ENCODE peak calls at places on chromosomes 16 and 17, in five cellular contexts. M is IMR-90, H is H1, J is neuronal stem cell, B is H9. D is an unnamed sample.

GRCh38 chr17:18980682-18981384 is 23.7 kb downstream of the FAM83G start:
- DNase-seq in H (no peak), B (no peak), J (no peak), M (peak), D (no peak)

GRCh38 chr17:81314410-81315169 is 19.5 kb upstream of the SLC38A10 start:
- DNase-seq in J (no peak), M (no peak), H (no peak), B (no peak), D (no peak)

GRCh38 chr16:72247821-72248253 is 75.9 kb upstream of the PMFBP1 start:
- DNase-seq in M (peak), H (no peak), J (no peak), B (no peak), D (peak)

GRCh38 chr17:28346746-28347246 is 10.5 kb downstream of the POLDIP2 start:
- DNase-seq in H (no peak), B (peak), M (no peak), J (no peak), D (peak)

GRCh38 chr16:50371936-50372595 is 3.3 kb upstream of the BRD7 start:
- DNase-seq in H (no peak), M (no peak), J (no peak), B (no peak), D (no peak)

GRCh38 chr16:19783847-19784736 is 66.0 kb downstream of the IQCK start:
- DNase-seq in M (no peak), H (no peak), J (no peak), B (no peak), D (no peak)

GRCh38 chr17:76427457-76428231 is 25.3 kb downstream of the UBE2O start:
- DNase-seq in J (no peak), H (no peak), M (peak), B (no peak), D (peak)

GRCh38 chr17:6714315-6714874 is 1.2 kb upstream of the SLC13A5 start:
- DNase-seq in H (no peak), M (no peak), J (no peak), B (no peak), D (no peak)

GRCh38 chr16:23145608-23146007 is 3.6 kb downstream of the USP31 start:
- DNase-seq in H (no peak), B (no peak), M (peak), J (no peak), D (peak)

GRCh38 chr17:28221751-28222414 is 97.1 kb upstream of the TMEM97 start:
- DNase-seq in H (no peak), J (no peak), B (no peak), M (peak), D (no peak)

GRCh38 chr16:85923153-85924021 is 24.4 kb downstream of the IRF8 start:
- DNase-seq in J (no peak), M (peak), H (no peak), B (no peak), D (peak)

GRCh38 chr17:76547183-76547641 is 7.4 kb downstream of the PRCD start:
- DNase-seq in J (peak), H (no peak), M (peak), B (peak), D (peak)

GRCh38 chr17:56806949-56807348 is 26.8 kb downstream of the C17orf67 start:
- DNase-seq in B (no peak), J (no peak), M (no peak), H (no peak), D (no peak)

GRCh38 chr16:3243882-3244281 is 8.9 kb upstream of the ZNF200 start:
- DNase-seq in J (no peak), H (no peak), M (no peak), B (no peak), D (no peak)

GRCh38 chr17:27315796-27316465 is 22.0 kb downstream of the WSB1 start:
- DNase-seq in B (no peak), J (no peak), H (no peak), M (no peak), D (no peak)

GRCh38 chr17:42078396-42079042 is 19.8 kb downstream of the ZNF385C start:
- DNase-seq in H (no peak), M (no peak), B (no peak), J (no peak), D (peak)

GRCh38 chr17:10631048-10631700 is 25.9 kb downstream of the MYH3 start:
- DNase-seq in J (no peak), H (peak), B (peak), M (peak), D (peak)

GRCh38 chr17:39755550-39756375 is 18.0 kb downstream of the GRB7 start:
- DNase-seq in B (peak), J (no peak), H (no peak), M (peak), D (peak)

GRCh38 chr16:72832640-72833039 is 215.3 kb downstream of the ZFHX3 start:
- DNase-seq in J (peak), H (peak), M (peak), B (peak), D (peak)

GRCh38 chr16:1918312-1918889 is at the start of gene HS3ST6:
- DNase-seq in M (no peak), B (no peak), J (no peak), H (no peak), D (no peak)

GRCh38 chr16:87172632-87173031 is 144.6 kb downstream of the C16orf95 start:
- DNase-seq in B (no peak), J (no peak), M (no peak), H (no peak), D (no peak)

GRCh38 chr17:82547981-82548380 is 28.4 kb downstream of the FOXK2 start:
- DNase-seq in B (no peak), J (no peak), M (no peak), H (no peak), D (no peak)

GRCh38 chr16:55329791-55330190 is 5.8 kb downstream of the IRX6 start:
- DNase-seq in H (no peak), J (no peak), M (no peak), B (no peak), D (no peak)

GRCh38 chr17:40564883-40565744 is at the start of gene CCR7:
- DNase-seq in B (peak), J (no peak), H (no peak), M (no peak), D (no peak)

GRCh38 chr16:22373662-22374310 is 633 bp downstream of the CDR2 start:
- DNase-seq in B (peak), M (no peak), H (no peak), J (peak), D (peak)

GRCh38 chr17:46811978-46812583 is 6.4 kb downstream of the WNT3 start:
- DNase-seq in M (peak), B (no peak), H (no peak), J (no peak), D (peak)

DNA sequence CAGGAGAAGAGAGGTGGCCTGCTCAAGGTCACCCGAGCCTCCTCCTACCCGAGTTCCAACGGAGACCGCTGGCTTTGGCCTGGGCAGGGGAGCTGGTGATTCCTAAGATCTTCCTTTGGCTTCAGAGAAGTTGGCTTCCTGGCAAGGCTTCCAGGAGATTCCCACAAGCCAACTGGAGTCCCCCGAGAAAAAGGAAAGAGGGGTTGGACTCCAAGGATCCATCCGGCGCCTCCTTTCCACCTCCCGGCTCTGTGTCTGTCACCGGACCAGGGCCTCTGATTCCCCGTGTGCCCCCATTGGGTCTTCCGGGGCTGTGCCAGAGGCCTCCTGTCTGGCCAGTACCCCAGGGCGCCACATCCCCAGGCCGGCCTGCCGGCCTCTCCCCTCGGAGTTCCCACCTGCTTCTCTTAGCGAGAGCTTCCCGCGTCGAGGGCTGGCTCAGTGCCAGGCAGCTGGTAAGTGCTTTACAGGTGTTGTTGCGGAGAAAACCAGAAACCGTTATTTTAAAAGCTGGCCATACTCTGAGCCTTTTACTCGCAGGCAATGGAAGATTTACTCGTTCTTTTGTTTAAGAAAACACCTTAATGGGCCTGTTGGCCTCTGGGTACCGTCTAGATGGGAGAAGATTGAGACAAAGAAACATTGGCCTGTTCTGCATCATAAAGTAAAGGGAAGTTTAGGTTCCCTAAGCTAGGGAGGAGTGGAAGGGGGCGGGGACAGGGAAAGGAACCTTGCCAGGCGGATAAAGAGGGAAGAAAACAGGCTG is 258.4 kb upstream of the SDK2 start:
- DNase-seq in B (peak), M (no peak), H (peak), J (no peak), D (no peak)
- H2AFZ ChIP-seq in B (no peak), M (no peak), H (peak), J (peak), D (no peak)

GRCh38 chr17:68777243-68777855 is 176.2 kb upstream of the FAM20A start:
- DNase-seq in H (peak), M (peak), J (peak), B (peak), D (peak)
- H2BK15ac ChIP-seq in H (no peak), M (no peak), J (no peak), B (no peak), D (no peak)

DNA sequence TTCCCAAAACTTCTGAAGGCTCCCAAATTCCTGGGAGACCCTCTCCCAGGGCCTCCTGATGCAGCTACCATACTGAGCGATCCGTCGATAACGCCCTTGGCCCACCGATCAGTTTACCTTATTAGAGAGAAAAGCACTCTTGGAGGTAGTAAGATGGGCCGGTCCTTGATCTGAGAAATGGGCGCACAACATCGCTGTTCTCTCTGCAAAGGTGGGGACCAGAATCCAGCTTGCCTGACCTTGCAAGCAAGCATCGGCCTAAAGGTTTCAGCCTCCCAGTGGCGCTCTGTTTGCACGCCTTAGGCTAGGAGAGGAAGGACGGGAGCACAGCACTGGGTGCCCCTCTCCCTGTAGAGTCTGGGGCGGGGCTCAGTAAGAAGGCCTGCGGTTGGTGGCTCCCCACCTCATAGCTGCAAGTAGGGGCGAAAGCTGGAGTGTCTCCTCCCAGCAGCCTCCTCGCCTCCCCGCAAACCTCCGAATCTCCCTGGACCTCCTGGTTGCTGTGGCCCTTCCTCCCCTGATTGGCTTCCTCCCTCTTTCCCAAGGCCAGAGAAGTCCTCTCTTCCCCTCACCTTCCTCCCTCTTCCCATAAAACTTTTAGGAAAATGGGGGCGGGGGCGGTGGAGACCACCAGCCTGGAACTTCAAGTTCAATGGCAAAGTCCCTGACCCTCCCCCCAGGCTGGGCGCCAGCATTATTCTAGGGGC is at the start of gene PRAC1:
- DNase-seq in B (peak), J (no peak), H (peak), M (no peak), D (no peak)
- H3K4me2 ChIP-seq in B (peak), J (no peak), H (peak), M (no peak), D (peak)

DNA sequence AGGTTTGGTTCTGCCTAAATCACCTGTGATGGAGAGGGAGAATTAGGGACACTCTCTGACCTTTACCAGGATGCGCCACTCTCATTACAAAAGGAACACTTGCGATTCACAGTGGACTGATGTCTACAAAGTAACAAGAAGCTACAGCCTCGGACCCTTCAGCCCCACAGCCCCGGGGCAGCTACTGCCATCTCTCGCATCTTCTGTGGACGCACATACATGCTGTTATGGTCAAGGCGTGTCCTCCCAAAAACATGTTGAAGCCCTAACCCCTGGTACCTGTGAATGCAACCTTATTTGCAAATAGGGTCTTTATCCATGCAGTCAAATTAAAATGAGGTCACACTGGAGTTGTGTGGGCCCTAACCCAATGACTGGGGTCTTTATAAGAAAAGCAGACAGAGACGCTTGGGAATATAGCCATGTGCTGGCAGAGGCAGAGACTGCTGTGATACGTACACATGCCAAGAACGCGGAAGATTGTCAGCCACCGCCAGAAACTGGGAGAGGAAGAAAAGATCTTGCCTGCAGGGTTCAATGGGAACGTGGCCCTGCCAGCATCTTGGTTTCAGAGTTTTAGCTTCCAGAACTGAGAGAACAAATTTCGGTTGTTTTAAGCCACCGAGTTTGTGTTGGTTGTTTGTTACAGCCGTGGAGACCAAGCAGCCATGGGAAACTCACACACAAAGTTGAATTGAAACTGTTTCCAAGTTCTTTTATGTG is 23.0 kb downstream of the ATP2C2 start:
- DNase-seq in B (no peak), M (peak), H (no peak), J (no peak), D (no peak)
- H2AFZ ChIP-seq in B (no peak), M (peak), H (no peak), J (peak), D (no peak)

GRCh38 chr17:65092262-65092661 is 35.7 kb upstream of the GNA13 start:
- DNase-seq in J (no peak), M (peak), B (no peak), H (no peak), D (peak)
- H2BK15ac ChIP-seq in J (no peak), M (no peak), B (no peak), H (no peak), D (no peak)

GRCh38 chr16:88582912-88583575 is 12.8 kb downstream of the ZC3H18 start:
- DNase-seq in J (no peak), B (no peak), H (no peak), M (no peak), D (no peak)
- H3K4me2 ChIP-seq in J (no peak), B (no peak), H (no peak), M (no peak), D (no peak)

GRCh38 chr17:30349252-30349651 is 15.4 kb upstream of the TMIGD1 start:
- DNase-seq in M (no peak), J (no peak), H (no peak), B (no peak), D (no peak)

GRCh38 chr17:30347488-30347887 is 13.6 kb upstream of the TMIGD1 start:
- DNase-seq in J (no peak), M (no peak), H (no peak), B (no peak), D (no peak)

GRCh38 chr17:30354731-30355130 is 20.9 kb upstream of the TMIGD1 start:
- DNase-seq in M (no peak), J (no peak), H (no peak), B (no peak), D (no peak)

GRCh38 chr17:30352247-30352814 is 18.5 kb upstream of the TMIGD1 start:
- DNase-seq in B (no peak), M (no peak), J (no peak), H (no peak), D (no peak)

GRCh38 chr17:30351730-30352129 is 17.9 kb upstream of the TMIGD1 start:
- DNase-seq in B (no peak), J (no peak), H (no peak), M (no peak), D (no peak)
- H2AFZ ChIP-seq in B (no peak), J (no peak), H (no peak), M (no peak), D (no peak)

GRCh38 chr17:44587339-44587738 is 30.1 kb downstream of the FZD2 start:
- DNase-seq in B (peak), H (no peak), J (no peak), M (peak), D (peak)
- H2BK15ac ChIP-seq in B (no peak), H (no peak), J (no peak), M (peak), D (peak)

GRCh38 chr17:78151514-78152008 is 5.4 kb downstream of the C17orf99 start:
- DNase-seq in M (no peak), J (no peak), B (peak), H (no peak), D (no peak)
- H3K4me2 ChIP-seq in M (no peak), J (no peak), B (no peak), H (no peak), D (no peak)